ENCODE peak calls at places on chromosomes 3 and 15, in nine cellular contexts. N is stimulated activated CD4-positive, alpha-beta T cell treated with anti-CD3 and anti-CD28 coated beads, Interleukin-15, amount 100 ng/mL, for 24 hours; A is GM12865; D is body of pancreas; F is A172; L is amniotic stem cell; R is NCI-H510A treated with DMSO at 0.1 percent for 48 hours; W is RPMI8226; T is heart left ventricle. H is an unnamed sample.
A peak's percentile ranks its signal among the peaks of the same experiment; 100 is the strongest.

GRCh38 chr3:196524527-196524926 is 9.4 kb upstream of the SMCO1 start:
- DNase-seq in D (no peak), W (no peak), T (no peak), N (no peak), F (peak; percentile 43), R (no peak), A (no peak), L (no peak), H (no peak)

GRCh38 chr3:37814547-37814946 is 47.1 kb upstream of the CTDSPL start:
- DNase-seq in F (no peak), D (no peak), L (no peak), A (no peak), N (no peak), W (peak; percentile 12), R (no peak), T (no peak), H (no peak)

GRCh38 chr3:134370611-134371451 is 3.4 kb downstream of the AMOTL2 start:
- DNase-seq in L (no peak), R (no peak), A (no peak), W (no peak), D (no peak), F (no peak), T (no peak), N (no peak), H (no peak)

GRCh38 chr3:45786801-45787495 is 9.4 kb downstream of the SLC6A20 start:
- DNase-seq in A (no peak), W (no peak), R (no peak), L (no peak), T (no peak), D (no peak), F (no peak), N (no peak), H (no peak)

GRCh38 chr3:112056451-112056929 is 22.0 kb downstream of the TMPRSS7 start:
- DNase-seq in D (no peak), R (no peak), T (no peak), A (no peak), W (no peak), L (peak; percentile 25), F (peak; percentile 70), N (peak; percentile 22), H (peak; percentile 18)

GRCh38 chr3:105285653-105286241 is 81.0 kb upstream of the ALCAM start:
- DNase-seq in F (no peak), A (no peak), L (no peak), D (no peak), T (no peak), W (no peak), R (no peak), N (no peak), H (no peak)

GRCh38 chr15:33013827-33014445 is 180.6 kb downstream of the FMN1 start:
- DNase-seq in T (no peak), L (peak; percentile 51), R (no peak), D (no peak), A (no peak), F (peak; percentile 89), W (no peak), N (no peak), H (peak; percentile 39)

GRCh38 chr3:4906107-4906621 is 73.1 kb upstream of the BHLHE40 start:
- DNase-seq in T (no peak), D (no peak), N (peak; percentile 20), L (no peak), R (no peak), A (peak; percentile 16), W (peak; percentile 18), F (peak; percentile 19), H (no peak)

GRCh38 chr15:39354188-39354587 is 226.7 kb upstream of the THBS1 start:
- DNase-seq in F (no peak), W (no peak), N (no peak), A (no peak), T (no peak), R (no peak), L (no peak), D (no peak), H (no peak)

GRCh38 chr15:89999676-90000174 is 1.4 kb upstream of the ZNF710 start:
- DNase-seq in D (peak; percentile 60), N (no peak), F (no peak), T (peak; percentile 34), A (no peak), R (no peak), W (no peak), L (no peak), H (no peak)

GRCh38 chr3:14154242-14154641 is 24.2 kb downstream of the XPC start:
- DNase-seq in W (no peak), T (no peak), F (no peak), D (no peak), A (no peak), R (no peak), N (no peak), L (no peak), H (no peak)

GRCh38 chr3:16311960-16312451 is 47.0 kb downstream of the OXNAD1 start:
- DNase-seq in A (peak; percentile 55), T (peak; percentile 66), L (no peak), D (no peak), N (peak; percentile 56), R (no peak), W (no peak), F (no peak), H (no peak)

GRCh38 chr3:124671123-124671522 is 59.1 kb upstream of the UMPS start:
- DNase-seq in A (no peak), W (no peak), D (no peak), F (no peak), T (no peak), N (no peak), R (no peak), L (no peak), H (no peak)